ENCODE peak calls at places on chromosomes 6 and 20, in eight cellular contexts. One of them, this sample, is unnamed.

GRCh38 chr20:576156-576555 is 32.6 kb upstream of the CSNK2A1 start:
- DNase-seq in NCI-H2081: no peak
- DNase-seq in Kasumi-1: no peak
- DNase-seq in HCT116: no peak
- DNase-seq in uterus: no peak
- DNase-seq in activated gamma-delta T cell: no peak
- DNase-seq in posterior cingulate gyrus: no peak
- DNase-seq in NCI-H1092 treated with DMSO at 0.1 percent for 48 hours: no peak
- DNase-seq in this sample: no peak

GRCh38 chr6:53035549-53036213 is 29.5 kb upstream of the FBXO9 start:
- DNase-seq in Kasumi-1: no peak
- DNase-seq in uterus: no peak
- DNase-seq in HCT116: no peak
- DNase-seq in NCI-H2081: no peak
- DNase-seq in activated gamma-delta T cell: no peak
- DNase-seq in posterior cingulate gyrus: peak; percentile 83
- DNase-seq in NCI-H1092 treated with DMSO at 0.1 percent for 48 hours: no peak
- DNase-seq in this sample: no peak

GRCh38 chr20:32281711-32282110 is 4.3 kb downstream of the KIF3B start:
- DNase-seq in NCI-H1092 treated with DMSO at 0.1 percent for 48 hours: no peak
- DNase-seq in activated gamma-delta T cell: no peak
- DNase-seq in HCT116: no peak
- DNase-seq in Kasumi-1: no peak
- DNase-seq in uterus: no peak
- DNase-seq in NCI-H2081: no peak
- DNase-seq in posterior cingulate gyrus: no peak
- DNase-seq in this sample: no peak

GRCh38 chr20:63772781-63773520 is 33.4 kb downstream of the SLC2A4RG start:
- DNase-seq in activated gamma-delta T cell: no peak
- DNase-seq in Kasumi-1: no peak
- DNase-seq in posterior cingulate gyrus: peak; percentile 43
- DNase-seq in HCT116: no peak
- DNase-seq in NCI-H2081: no peak
- DNase-seq in uterus: no peak
- DNase-seq in NCI-H1092 treated with DMSO at 0.1 percent for 48 hours: no peak
- DNase-seq in this sample: no peak

GRCh38 chr20:38135641-38136420 is 29.2 kb downstream of the TGM2 start:
- DNase-seq in Kasumi-1: no peak
- DNase-seq in activated gamma-delta T cell: no peak
- DNase-seq in NCI-H2081: no peak
- DNase-seq in NCI-H1092 treated with DMSO at 0.1 percent for 48 hours: no peak
- DNase-seq in HCT116: no peak
- DNase-seq in posterior cingulate gyrus: peak; percentile 66
- DNase-seq in uterus: no peak
- DNase-seq in this sample: no peak

GRCh38 chr6:158411998-158412397 is 99.7 kb downstream of the TULP4 start:
- DNase-seq in activated gamma-delta T cell: no peak
- DNase-seq in posterior cingulate gyrus: no peak
- DNase-seq in NCI-H2081: no peak
- DNase-seq in NCI-H1092 treated with DMSO at 0.1 percent for 48 hours: no peak
- DNase-seq in uterus: no peak
- DNase-seq in HCT116: peak; percentile 48
- DNase-seq in Kasumi-1: no peak
- DNase-seq in this sample: no peak

GRCh38 chr6:25359891-25360290 is 80.7 kb downstream of the CARMIL1 start:
- DNase-seq in NCI-H2081: peak; percentile 69
- DNase-seq in NCI-H1092 treated with DMSO at 0.1 percent for 48 hours: no peak
- DNase-seq in activated gamma-delta T cell: no peak
- DNase-seq in Kasumi-1: no peak
- DNase-seq in HCT116: peak; percentile 15
- DNase-seq in uterus: no peak
- DNase-seq in posterior cingulate gyrus: no peak
- DNase-seq in this sample: no peak

GRCh38 chr20:41232971-41233926 is 84.3 kb downstream of the ZHX3 start:
- DNase-seq in posterior cingulate gyrus: no peak
- DNase-seq in activated gamma-delta T cell: no peak
- DNase-seq in uterus: no peak
- DNase-seq in NCI-H1092 treated with DMSO at 0.1 percent for 48 hours: no peak
- DNase-seq in HCT116: no peak
- DNase-seq in NCI-H2081: no peak
- DNase-seq in Kasumi-1: peak; percentile 35
- DNase-seq in this sample: no peak

GRCh38 chr20:38186788-38187221 is 21.7 kb upstream of the TGM2 start:
- DNase-seq in posterior cingulate gyrus: no peak
- DNase-seq in NCI-H2081: no peak
- DNase-seq in uterus: no peak
- DNase-seq in HCT116: peak; percentile 59
- DNase-seq in NCI-H1092 treated with DMSO at 0.1 percent for 48 hours: no peak
- DNase-seq in activated gamma-delta T cell: no peak
- DNase-seq in Kasumi-1: no peak
- DNase-seq in this sample: no peak

GRCh38 chr20:57450419-57450818 is 59.2 kb downstream of the RBM38 start:
- DNase-seq in activated gamma-delta T cell: no peak
- DNase-seq in Kasumi-1: peak; percentile 79
- DNase-seq in HCT116: no peak
- DNase-seq in uterus: no peak
- DNase-seq in NCI-H2081: no peak
- DNase-seq in posterior cingulate gyrus: no peak
- DNase-seq in NCI-H1092 treated with DMSO at 0.1 percent for 48 hours: no peak
- DNase-seq in this sample: peak; percentile 63

GRCh38 chr20:63158845-63159244 is 57.1 kb downstream of the YTHDF1 start:
- DNase-seq in uterus: no peak
- DNase-seq in Kasumi-1: no peak
- DNase-seq in posterior cingulate gyrus: peak; percentile 13
- DNase-seq in HCT116: no peak
- DNase-seq in NCI-H2081: no peak
- DNase-seq in activated gamma-delta T cell: no peak
- DNase-seq in NCI-H1092 treated with DMSO at 0.1 percent for 48 hours: no peak
- DNase-seq in this sample: no peak

GRCh38 chr6:168133707-168134398 is 54.8 kb upstream of the FRMD1 start:
- DNase-seq in NCI-H1092 treated with DMSO at 0.1 percent for 48 hours: no peak
- DNase-seq in HCT116: no peak
- DNase-seq in uterus: no peak
- DNase-seq in posterior cingulate gyrus: peak; percentile 59
- DNase-seq in NCI-H2081: no peak
- DNase-seq in Kasumi-1: no peak
- DNase-seq in activated gamma-delta T cell: no peak
- DNase-seq in this sample: peak; percentile 11

GRCh38 chr20:16701296-16701695 is 28.5 kb upstream of the SNRPB2 start:
- DNase-seq in uterus: no peak
- DNase-seq in NCI-H1092 treated with DMSO at 0.1 percent for 48 hours: peak; percentile 15
- DNase-seq in HCT116: peak; percentile 2
- DNase-seq in posterior cingulate gyrus: no peak
- DNase-seq in activated gamma-delta T cell: no peak
- DNase-seq in NCI-H2081: no peak
- DNase-seq in Kasumi-1: peak; percentile 5
- DNase-seq in this sample: peak; percentile 57

GRCh38 chr6:163314791-163315404 is 99.6 kb upstream of the QKI start:
- DNase-seq in Kasumi-1: no peak
- DNase-seq in uterus: no peak
- DNase-seq in activated gamma-delta T cell: no peak
- DNase-seq in HCT116: no peak
- DNase-seq in NCI-H1092 treated with DMSO at 0.1 percent for 48 hours: no peak
- DNase-seq in posterior cingulate gyrus: no peak
- DNase-seq in NCI-H2081: no peak
- DNase-seq in this sample: no peak

GRCh38 chr20:6501061-6501460 is 266.4 kb upstream of the BMP2 start:
- DNase-seq in uterus: no peak
- DNase-seq in NCI-H2081: no peak
- DNase-seq in activated gamma-delta T cell: no peak
- DNase-seq in posterior cingulate gyrus: no peak
- DNase-seq in Kasumi-1: no peak
- DNase-seq in NCI-H1092 treated with DMSO at 0.1 percent for 48 hours: no peak
- DNase-seq in HCT116: no peak
- DNase-seq in this sample: no peak

GRCh38 chr6:168326294-168327261 is 7.0 kb upstream of the DACT2 start:
- DNase-seq in NCI-H2081: no peak
- DNase-seq in HCT116: no peak
- DNase-seq in posterior cingulate gyrus: no peak
- DNase-seq in uterus: no peak
- DNase-seq in Kasumi-1: no peak
- DNase-seq in NCI-H1092 treated with DMSO at 0.1 percent for 48 hours: no peak
- DNase-seq in activated gamma-delta T cell: no peak
- DNase-seq in this sample: no peak

GRCh38 chr6:47248446-47248845 is 61.3 kb downstream of the TNFRSF21 start:
- DNase-seq in NCI-H1092 treated with DMSO at 0.1 percent for 48 hours: no peak
- DNase-seq in Kasumi-1: no peak
- DNase-seq in activated gamma-delta T cell: no peak
- DNase-seq in HCT116: no peak
- DNase-seq in uterus: no peak
- DNase-seq in posterior cingulate gyrus: no peak
- DNase-seq in NCI-H2081: peak; percentile 9
- DNase-seq in this sample: no peak

GRCh38 chr6:14046476-14047068 is 71.0 kb upstream of the CD83 start:
- DNase-seq in NCI-H2081: peak; percentile 53
- DNase-seq in NCI-H1092 treated with DMSO at 0.1 percent for 48 hours: peak; percentile 3
- DNase-seq in Kasumi-1: peak; percentile 51
- DNase-seq in posterior cingulate gyrus: no peak
- DNase-seq in HCT116: peak; percentile 51
- DNase-seq in uterus: no peak
- DNase-seq in activated gamma-delta T cell: no peak
- DNase-seq in this sample: peak; percentile 59

GRCh38 chr6:93124226-93124625 is 295.1 kb downstream of the EPHA7 start:
- DNase-seq in NCI-H2081: no peak
- DNase-seq in activated gamma-delta T cell: no peak
- DNase-seq in NCI-H1092 treated with DMSO at 0.1 percent for 48 hours: no peak
- DNase-seq in Kasumi-1: no peak
- DNase-seq in HCT116: no peak
- DNase-seq in posterior cingulate gyrus: no peak
- DNase-seq in uterus: no peak
- DNase-seq in this sample: no peak

GRCh38 chr6:84731901-84732300 is 32.5 kb downstream of the TBX18 start:
- DNase-seq in Kasumi-1: no peak
- DNase-seq in HCT116: no peak
- DNase-seq in NCI-H1092 treated with DMSO at 0.1 percent for 48 hours: no peak
- DNase-seq in uterus: no peak
- DNase-seq in activated gamma-delta T cell: no peak
- DNase-seq in NCI-H2081: no peak
- DNase-seq in posterior cingulate gyrus: no peak
- DNase-seq in this sample: no peak

GRCh38 chr20:35972445-35972844 is 4.1 kb downstream of the CNBD2 start:
- DNase-seq in HCT116: no peak
- DNase-seq in posterior cingulate gyrus: no peak
- DNase-seq in Kasumi-1: no peak
- DNase-seq in activated gamma-delta T cell: no peak
- DNase-seq in NCI-H2081: peak; percentile 54
- DNase-seq in NCI-H1092 treated with DMSO at 0.1 percent for 48 hours: peak; percentile 51
- DNase-seq in uterus: no peak
- DNase-seq in this sample: no peak

GRCh38 chr6:11586574-11586973 is 49.0 kb downstream of the TMEM170B start:
- DNase-seq in Kasumi-1: no peak
- DNase-seq in NCI-H2081: no peak
- DNase-seq in HCT116: no peak
- DNase-seq in uterus: no peak
- DNase-seq in posterior cingulate gyrus: no peak
- DNase-seq in NCI-H1092 treated with DMSO at 0.1 percent for 48 hours: no peak
- DNase-seq in activated gamma-delta T cell: no peak
- DNase-seq in this sample: no peak

GRCh38 chr20:62069741-62070216 is 4.1 kb upstream of the TAF4 start:
- DNase-seq in Kasumi-1: peak; percentile 46
- DNase-seq in activated gamma-delta T cell: no peak
- DNase-seq in HCT116: no peak
- DNase-seq in NCI-H1092 treated with DMSO at 0.1 percent for 48 hours: no peak
- DNase-seq in NCI-H2081: no peak
- DNase-seq in uterus: peak; percentile 56
- DNase-seq in posterior cingulate gyrus: no peak
- DNase-seq in this sample: no peak

GRCh38 chr20:61437280-61438206 is 185.5 kb downstream of the CDH4 start:
- DNase-seq in activated gamma-delta T cell: no peak
- DNase-seq in Kasumi-1: no peak
- DNase-seq in posterior cingulate gyrus: peak; percentile 83
- DNase-seq in HCT116: no peak
- DNase-seq in NCI-H1092 treated with DMSO at 0.1 percent for 48 hours: no peak
- DNase-seq in NCI-H2081: no peak
- DNase-seq in uterus: no peak
- DNase-seq in this sample: no peak